ENCODE peak calls at places on chromosomes 13 and 19, in seven cellular contexts. One of them, this sample, is unnamed.

GRCh38 chr13:61432029-61432428 is 16.4 kb upstream of the PCDH20 start:
- DNase-seq in HL-60: no peak
- DNase-seq in kidney: no peak
- DNase-seq in heart right ventricle: no peak
- DNase-seq in heart left ventricle: no peak
- DNase-seq in pancreas: no peak
- DNase-seq in kidney epithelial cell: no peak
- DNase-seq in this sample: no peak

GRCh38 chr13:52158629-52159158 is 703 bp downstream of the NEK3 start:
- DNase-seq in pancreas: peak
- DNase-seq in heart left ventricle: peak
- DNase-seq in kidney epithelial cell: no peak
- DNase-seq in HL-60: peak
- DNase-seq in kidney: no peak
- DNase-seq in heart right ventricle: peak
- DNase-seq in this sample: peak

GRCh38 chr13:74166286-74166685 is 32.1 kb upstream of the KLF12 start:
- DNase-seq in heart left ventricle: no peak
- DNase-seq in heart right ventricle: no peak
- DNase-seq in pancreas: no peak
- DNase-seq in kidney epithelial cell: no peak
- DNase-seq in kidney: no peak
- DNase-seq in HL-60: no peak
- DNase-seq in this sample: no peak

GRCh38 chr19:3178377-3178972 is at the start of gene S1PR4:
- DNase-seq in kidney epithelial cell: no peak
- DNase-seq in HL-60: peak
- DNase-seq in kidney: peak
- DNase-seq in heart left ventricle: no peak
- DNase-seq in pancreas: no peak
- DNase-seq in heart right ventricle: no peak
- DNase-seq in this sample: no peak

GRCh38 chr19:39132344-39132969 is 6.9 kb downstream of the PAK4 start:
- DNase-seq in heart right ventricle: no peak
- DNase-seq in pancreas: no peak
- DNase-seq in HL-60: no peak
- DNase-seq in kidney epithelial cell: no peak
- DNase-seq in heart left ventricle: no peak
- DNase-seq in kidney: no peak
- DNase-seq in this sample: no peak

GRCh38 chr13:45473627-45474026 is 8.9 kb downstream of the COG3 start:
- DNase-seq in pancreas: no peak
- DNase-seq in kidney: no peak
- DNase-seq in heart left ventricle: no peak
- DNase-seq in kidney epithelial cell: no peak
- DNase-seq in heart right ventricle: no peak
- DNase-seq in HL-60: no peak
- DNase-seq in this sample: no peak

GRCh38 chr13:110841846-110842245 is 73.0 kb downstream of the ANKRD10 start:
- DNase-seq in heart left ventricle: no peak
- DNase-seq in pancreas: no peak
- DNase-seq in HL-60: no peak
- DNase-seq in kidney: no peak
- DNase-seq in kidney epithelial cell: peak
- DNase-seq in heart right ventricle: no peak
- DNase-seq in this sample: no peak

GRCh38 chr13:28100149-28101121 is at the start of gene FLT3:
- DNase-seq in heart right ventricle: no peak
- DNase-seq in HL-60: peak
- DNase-seq in pancreas: peak
- DNase-seq in heart left ventricle: peak
- DNase-seq in kidney: peak
- DNase-seq in kidney epithelial cell: no peak
- DNase-seq in this sample: peak

GRCh38 chr13:95547531-95548167 is 4.9 kb upstream of the CLDN10 start:
- DNase-seq in HL-60: no peak
- DNase-seq in kidney epithelial cell: no peak
- DNase-seq in pancreas: no peak
- DNase-seq in kidney: no peak
- DNase-seq in heart left ventricle: no peak
- DNase-seq in heart right ventricle: no peak
- DNase-seq in this sample: no peak

GRCh38 chr13:66114127-66114526 is 1116.0 kb downstream of the PCDH9 start:
- DNase-seq in heart right ventricle: no peak
- DNase-seq in kidney: no peak
- DNase-seq in pancreas: no peak
- DNase-seq in HL-60: no peak
- DNase-seq in heart left ventricle: no peak
- DNase-seq in kidney epithelial cell: no peak
- DNase-seq in this sample: no peak

GRCh38 chr19:18290250-18291018 is 9.0 kb upstream of the JUND start:
- DNase-seq in HL-60: peak
- DNase-seq in kidney: peak
- DNase-seq in pancreas: no peak
- DNase-seq in heart right ventricle: no peak
- DNase-seq in heart left ventricle: no peak
- DNase-seq in kidney epithelial cell: no peak
- DNase-seq in this sample: peak

GRCh38 chr19:28575816-28576215 is 637.1 kb downstream of the UQCRFS1 start:
- DNase-seq in heart right ventricle: no peak
- DNase-seq in HL-60: no peak
- DNase-seq in heart left ventricle: no peak
- DNase-seq in kidney: no peak
- DNase-seq in kidney epithelial cell: no peak
- DNase-seq in pancreas: no peak
- DNase-seq in this sample: no peak

GRCh38 chr19:41570639-41571112 is 5.3 kb upstream of the CEACAM21 start:
- DNase-seq in kidney: peak
- DNase-seq in HL-60: peak
- DNase-seq in heart right ventricle: peak
- DNase-seq in pancreas: peak
- DNase-seq in heart left ventricle: peak
- DNase-seq in kidney epithelial cell: peak
- DNase-seq in this sample: peak

GRCh38 chr13:41013834-41014233 is 5.3 kb downstream of the ELF1 start:
- DNase-seq in kidney epithelial cell: no peak
- DNase-seq in kidney: no peak
- DNase-seq in heart left ventricle: no peak
- DNase-seq in pancreas: no peak
- DNase-seq in HL-60: no peak
- DNase-seq in heart right ventricle: no peak
- DNase-seq in this sample: no peak

GRCh38 chr13:19592657-19593175 is 31.4 kb upstream of the TPTE2 start:
- DNase-seq in HL-60: no peak
- DNase-seq in kidney: no peak
- DNase-seq in kidney epithelial cell: no peak
- DNase-seq in pancreas: no peak
- DNase-seq in heart left ventricle: no peak
- DNase-seq in heart right ventricle: no peak
- DNase-seq in this sample: no peak

GRCh38 chr19:33047422-33047821 is 17.3 kb downstream of the RHPN2 start:
- DNase-seq in HL-60: no peak
- DNase-seq in heart left ventricle: no peak
- DNase-seq in heart right ventricle: no peak
- DNase-seq in kidney: no peak
- DNase-seq in kidney epithelial cell: peak
- DNase-seq in pancreas: peak
- DNase-seq in this sample: no peak

GRCh38 chr13:51879133-51879532 is 17.4 kb downstream of the CCDC70 start:
- DNase-seq in kidney: no peak
- DNase-seq in pancreas: no peak
- DNase-seq in kidney epithelial cell: no peak
- DNase-seq in heart right ventricle: no peak
- DNase-seq in HL-60: no peak
- DNase-seq in heart left ventricle: no peak
- DNase-seq in this sample: no peak

GRCh38 chr13:48477191-48477855 is 55.6 kb downstream of the RCBTB2 start:
- DNase-seq in heart right ventricle: no peak
- DNase-seq in kidney epithelial cell: no peak
- DNase-seq in HL-60: no peak
- DNase-seq in kidney: no peak
- DNase-seq in heart left ventricle: no peak
- DNase-seq in pancreas: no peak
- DNase-seq in this sample: no peak

GRCh38 chr19:6278051-6278450 is 1.7 kb downstream of the MLLT1 start:
- DNase-seq in kidney: no peak
- DNase-seq in kidney epithelial cell: no peak
- DNase-seq in HL-60: no peak
- DNase-seq in heart left ventricle: no peak
- DNase-seq in pancreas: no peak
- DNase-seq in heart right ventricle: no peak
- DNase-seq in this sample: no peak

GRCh38 chr19:6274756-6275155 is 5.0 kb downstream of the MLLT1 start:
- DNase-seq in HL-60: no peak
- DNase-seq in pancreas: no peak
- DNase-seq in heart left ventricle: no peak
- DNase-seq in heart right ventricle: no peak
- DNase-seq in kidney: peak
- DNase-seq in kidney epithelial cell: no peak
- DNase-seq in this sample: no peak

GRCh38 chr19:6275170-6275744 is 4.5 kb downstream of the MLLT1 start:
- DNase-seq in heart left ventricle: no peak
- DNase-seq in kidney: peak
- DNase-seq in HL-60: no peak
- DNase-seq in pancreas: no peak
- DNase-seq in kidney epithelial cell: no peak
- DNase-seq in heart right ventricle: no peak
- DNase-seq in this sample: no peak

GRCh38 chr19:6273701-6274601 is 5.8 kb downstream of the MLLT1 start:
- DNase-seq in heart left ventricle: peak
- DNase-seq in kidney: peak
- DNase-seq in HL-60: peak
- DNase-seq in pancreas: peak
- DNase-seq in kidney epithelial cell: peak
- DNase-seq in heart right ventricle: peak
- DNase-seq in this sample: peak

DNA sequence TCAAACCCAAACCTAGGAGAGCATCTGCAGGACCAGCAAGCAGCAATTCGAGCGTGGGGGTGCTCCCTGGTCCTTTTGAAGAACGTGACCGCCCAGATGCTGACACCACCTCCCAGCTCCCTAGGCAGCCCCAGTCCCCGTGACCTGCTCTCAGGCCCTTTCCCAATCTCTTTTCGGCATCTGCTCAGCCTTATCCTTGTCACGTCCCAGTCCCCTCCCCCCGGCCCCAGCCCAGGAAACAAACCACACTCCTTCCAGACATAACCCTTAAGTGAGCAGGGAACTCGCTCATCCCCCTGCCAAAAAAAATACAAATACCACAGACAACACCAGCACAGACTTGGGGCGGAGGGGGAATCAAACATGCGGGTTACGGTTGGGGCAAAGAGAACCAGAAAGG is 3.3 kb downstream of the MLLT1 start:
- DNase-seq in HL-60: no peak
- DNase-seq in kidney: peak
- DNase-seq in kidney epithelial cell: no peak
- DNase-seq in pancreas: no peak
- DNase-seq in heart left ventricle: peak
- DNase-seq in heart right ventricle: no peak
- DNase-seq in this sample: peak
- H3K4me3 ChIP-seq in HL-60: no peak
- H3K4me3 ChIP-seq in kidney: peak
- H3K4me3 ChIP-seq in kidney epithelial cell: no peak
- H3K4me3 ChIP-seq in pancreas: no peak
- H3K4me3 ChIP-seq in heart left ventricle: no peak
- H3K4me3 ChIP-seq in heart right ventricle: no peak
- H3K4me3 ChIP-seq in this sample: no peak

GRCh38 chr19:31881988-31882387 is 463.4 kb upstream of the ZNF507 start:
- DNase-seq in kidney: no peak
- DNase-seq in heart right ventricle: no peak
- DNase-seq in heart left ventricle: no peak
- DNase-seq in kidney epithelial cell: no peak
- DNase-seq in HL-60: no peak
- DNase-seq in pancreas: no peak
- DNase-seq in this sample: no peak

GRCh38 chr19:31890230-31890629 is 455.2 kb upstream of the ZNF507 start:
- DNase-seq in heart left ventricle: no peak
- DNase-seq in kidney: no peak
- DNase-seq in pancreas: no peak
- DNase-seq in heart right ventricle: no peak
- DNase-seq in kidney epithelial cell: no peak
- DNase-seq in HL-60: no peak
- DNase-seq in this sample: no peak

GRCh38 chr19:31883299-31883990 is 462.0 kb upstream of the ZNF507 start:
- DNase-seq in kidney epithelial cell: peak
- DNase-seq in kidney: no peak
- DNase-seq in pancreas: no peak
- DNase-seq in heart left ventricle: no peak
- DNase-seq in heart right ventricle: no peak
- DNase-seq in HL-60: no peak
- DNase-seq in this sample: no peak

GRCh38 chr19:31882709-31883108 is 462.7 kb upstream of the ZNF507 start:
- DNase-seq in HL-60: no peak
- DNase-seq in heart left ventricle: no peak
- DNase-seq in kidney: no peak
- DNase-seq in heart right ventricle: no peak
- DNase-seq in kidney epithelial cell: no peak
- DNase-seq in pancreas: no peak
- DNase-seq in this sample: no peak

GRCh38 chr19:31885280-31885853 is 460.0 kb upstream of the ZNF507 start:
- DNase-seq in kidney epithelial cell: no peak
- DNase-seq in kidney: no peak
- DNase-seq in pancreas: no peak
- DNase-seq in HL-60: no peak
- DNase-seq in heart right ventricle: no peak
- DNase-seq in heart left ventricle: no peak
- DNase-seq in this sample: no peak
- TF ChIP-seq CTCF in kidney epithelial cell: no peak
- TF ChIP-seq CTCF in kidney: no peak
- TF ChIP-seq CTCF in pancreas: no peak
- TF ChIP-seq CTCF in HL-60: no peak
- TF ChIP-seq CTCF in heart right ventricle: no peak
- TF ChIP-seq CTCF in heart left ventricle: no peak
- TF ChIP-seq CTCF in this sample: no peak

GRCh38 chr19:4455742-4456565 is 1.6 kb downstream of the UBXN6 start:
- DNase-seq in kidney: peak
- DNase-seq in HL-60: peak
- DNase-seq in heart left ventricle: peak
- DNase-seq in pancreas: no peak
- DNase-seq in kidney epithelial cell: peak
- DNase-seq in heart right ventricle: peak
- DNase-seq in this sample: peak
- H3K4me3 ChIP-seq in kidney: peak
- H3K4me3 ChIP-seq in HL-60: peak
- H3K4me3 ChIP-seq in heart left ventricle: peak
- H3K4me3 ChIP-seq in pancreas: peak
- H3K4me3 ChIP-seq in kidney epithelial cell: peak
- H3K4me3 ChIP-seq in heart right ventricle: peak
- H3K4me3 ChIP-seq in this sample: peak

DNA sequence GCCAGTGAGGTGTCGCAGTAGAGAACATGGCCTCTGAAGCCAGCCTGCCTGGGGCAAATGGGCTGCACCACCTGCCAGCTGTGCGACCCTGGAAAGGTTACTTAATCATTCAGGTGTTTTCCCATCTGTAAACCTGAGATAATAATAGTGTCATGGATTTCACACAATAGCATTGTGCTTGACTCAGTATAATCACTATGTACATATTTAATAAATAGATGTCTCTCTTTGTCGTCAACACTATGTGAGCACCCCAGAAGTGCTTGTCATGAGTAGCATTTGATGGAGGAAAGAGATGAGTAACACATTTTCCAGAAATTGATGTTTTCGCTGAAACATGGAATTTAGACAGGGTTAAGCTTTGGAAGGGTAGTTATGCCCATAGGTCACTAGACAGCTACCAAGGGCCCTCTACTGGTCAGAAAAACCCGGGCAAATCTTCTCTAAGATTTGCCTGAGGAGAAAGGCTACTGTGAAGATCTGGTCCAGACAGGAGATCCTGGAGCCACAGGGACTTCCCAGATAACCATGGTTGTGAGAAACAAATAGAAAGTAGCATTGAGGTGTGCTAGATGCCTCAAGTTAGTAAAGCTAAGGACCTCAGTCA is 9.5 kb upstream of the MBNL2 start:
- DNase-seq in kidney: no peak
- DNase-seq in kidney epithelial cell: no peak
- DNase-seq in heart right ventricle: no peak
- DNase-seq in heart left ventricle: no peak
- DNase-seq in HL-60: no peak
- DNase-seq in pancreas: no peak
- DNase-seq in this sample: peak
- TF ChIP-seq CTCF in kidney: peak
- TF ChIP-seq CTCF in kidney epithelial cell: peak
- TF ChIP-seq CTCF in heart right ventricle: peak
- TF ChIP-seq CTCF in heart left ventricle: peak
- TF ChIP-seq CTCF in HL-60: peak
- TF ChIP-seq CTCF in pancreas: peak
- TF ChIP-seq CTCF in this sample: peak

This sample was measured in cardiac fibroblast.